ENCODE peak calls at places on chromosome 22, in eight cellular contexts. O is IMR-90, L is foreskin fibroblast, C is endothelial cell of umbilical vein, I is colonic mucosa, Z is stomach, W is OCI-M1, D is GM13977. H is an unnamed sample.

GRCh38 chr22:27752771-27753170 is 48.8 kb downstream of the MN1 start:
- DNase-seq in W (no peak), Z (peak; percentile 29), L (peak; percentile 18), I (peak; percentile 40), O (no peak), C (no peak), D (no peak), H (peak; percentile 61)

GRCh38 chr22:43090130-43090789 is 1.1 kb upstream of the TTLL1 start:
- DNase-seq in L (peak; percentile 82), D (peak; percentile 87), I (peak; percentile 60), O (peak; percentile 80), Z (peak; percentile 49), W (peak; percentile 95), C (peak; percentile 80), H (peak; percentile 89)

GRCh38 chr22:20552913-20553401 is 45.5 kb downstream of the MED15 start:
- DNase-seq in L (no peak), I (peak; percentile 44), D (no peak), W (no peak), C (peak; percentile 91), O (peak; percentile 83), Z (no peak), H (no peak)

GRCh38 chr22:34833982-34834510 is 231.9 kb upstream of the ISX start:
- DNase-seq in I (no peak), Z (no peak), C (no peak), W (no peak), D (no peak), O (no peak), L (no peak), H (no peak)

GRCh38 chr22:44847892-44848291 is 95.5 kb downstream of the ARHGAP8 start:
- DNase-seq in W (no peak), Z (no peak), O (no peak), D (no peak), L (no peak), I (no peak), C (no peak), H (no peak)

GRCh38 chr22:24926849-24927579 is 19.5 kb downstream of the LHFPL7 start:
- DNase-seq in W (no peak), C (peak; percentile 49), I (no peak), Z (no peak), O (no peak), D (no peak), L (peak; percentile 1), H (peak; percentile 36)

GRCh38 chr22:19878461-19879247 is 24.0 kb upstream of the GNB1L start:
- DNase-seq in W (no peak), O (peak; percentile 26), L (peak; percentile 71), C (no peak), D (no peak), I (no peak), Z (no peak), H (peak; percentile 59)

GRCh38 chr22:19121631-19122142 is 525 bp downstream of the DGCR2 start:
- DNase-seq in C (peak; percentile 54), D (peak; percentile 64), O (peak; percentile 7), Z (peak; percentile 65), I (peak; percentile 59), L (no peak), W (peak; percentile 62), H (peak; percentile 32)

GRCh38 chr22:42920101-42920820 is 63.2 kb upstream of the ARFGAP3 start:
- DNase-seq in W (no peak), L (no peak), Z (no peak), O (peak; percentile 39), C (no peak), D (no peak), I (no peak), H (peak; percentile 64)

GRCh38 chr22:47316020-47316419 is 553.6 kb downstream of the TBC1D22A start:
- DNase-seq in D (no peak), L (no peak), Z (no peak), W (no peak), O (no peak), I (no peak), C (no peak), H (no peak)

GRCh38 chr22:19688301-19689290 is 25.7 kb upstream of the SEPTIN5 start:
- DNase-seq in D (no peak), C (no peak), O (no peak), L (no peak), W (no peak), Z (no peak), I (no peak), H (no peak)

GRCh38 chr22:28951530-28951929 is 68.2 kb downstream of the ZNRF3 start:
- DNase-seq in I (no peak), D (no peak), C (no peak), L (no peak), W (no peak), Z (no peak), O (no peak), H (no peak)

GRCh38 chr22:36221799-36222751 is 17.3 kb downstream of the APOL2 start:
- DNase-seq in L (no peak), Z (peak; percentile 68), D (peak; percentile 44), W (peak; percentile 78), C (peak; percentile 60), O (no peak), I (peak; percentile 41), H (peak; percentile 58)

GRCh38 chr22:45537734-45538181 is 35.1 kb downstream of the FBLN1 start:
- DNase-seq in C (no peak), L (peak; percentile 81), Z (peak; percentile 30), D (no peak), O (peak; percentile 84), W (no peak), I (no peak), H (peak; percentile 93)

GRCh38 chr22:17891427-17892167 is 117.3 kb upstream of the BID start:
- DNase-seq in Z (no peak), W (peak; percentile 12), O (no peak), I (peak; percentile 86), L (no peak), C (no peak), D (no peak), H (no peak)

H was measured in fibroblast of lung.